ENCODE peak calls at places on chromosome 7, in four cellular contexts. One of them, this sample, is unnamed.

GRCh38 chr7:11413901-11414300 is 418.1 kb downstream of the THSD7A start:
- DNase-seq in NCI-H1092: no peak
- DNase-seq in neural progenitor cell: no peak
- DNase-seq in T follicular helper cell: no peak
- DNase-seq in this sample: no peak

GRCh38 chr7:91519241-91520200 is 255.3 kb downstream of the FZD1 start:
- DNase-seq in neural progenitor cell: peak; percentile 85
- DNase-seq in T follicular helper cell: no peak
- DNase-seq in NCI-H1092: peak; percentile 86
- DNase-seq in this sample: no peak

GRCh38 chr7:41232086-41232485 is 470.8 kb downstream of the INHBA start:
- DNase-seq in NCI-H1092: no peak
- DNase-seq in neural progenitor cell: no peak
- DNase-seq in T follicular helper cell: no peak
- DNase-seq in this sample: no peak

GRCh38 chr7:7786595-7786994 is 68.2 kb upstream of the RPA3 start:
- DNase-seq in neural progenitor cell: no peak
- DNase-seq in T follicular helper cell: no peak
- DNase-seq in NCI-H1092: no peak
- DNase-seq in this sample: no peak

GRCh38 chr7:16817536-16817935 is 12.7 kb upstream of the AGR2 start:
- DNase-seq in T follicular helper cell: no peak
- DNase-seq in NCI-H1092: no peak
- DNase-seq in neural progenitor cell: no peak
- DNase-seq in this sample: no peak

GRCh38 chr7:158500651-158501052 is 87.0 kb downstream of the PTPRN2 start:
- DNase-seq in NCI-H1092: no peak
- DNase-seq in neural progenitor cell: peak; percentile 63
- DNase-seq in T follicular helper cell: no peak
- DNase-seq in this sample: no peak

GRCh38 chr7:75711076-75711475 is 27.7 kb downstream of the HIP1 start:
- DNase-seq in T follicular helper cell: no peak
- DNase-seq in neural progenitor cell: no peak
- DNase-seq in NCI-H1092: no peak
- DNase-seq in this sample: no peak

GRCh38 chr7:137731436-137731835 is 115.3 kb downstream of the DGKI start:
- DNase-seq in T follicular helper cell: no peak
- DNase-seq in neural progenitor cell: no peak
- DNase-seq in NCI-H1092: no peak
- DNase-seq in this sample: no peak

GRCh38 chr7:148142660-148143248 is 447.8 kb upstream of the C7orf33 start:
- DNase-seq in T follicular helper cell: no peak
- DNase-seq in neural progenitor cell: peak; percentile 67
- DNase-seq in NCI-H1092: peak; percentile 70
- DNase-seq in this sample: no peak

GRCh38 chr7:16028103-16028502 is 341.6 kb upstream of the MEOX2 start:
- DNase-seq in T follicular helper cell: no peak
- DNase-seq in neural progenitor cell: no peak
- DNase-seq in NCI-H1092: no peak
- DNase-seq in this sample: no peak

GRCh38 chr7:99140813-99141212 is 3.1 kb downstream of the SMURF1 start:
- DNase-seq in neural progenitor cell: no peak
- DNase-seq in T follicular helper cell: no peak
- DNase-seq in NCI-H1092: no peak
- DNase-seq in this sample: no peak

This sample was measured in ureter.